ENCODE peak calls at places on chromosome 19, in five cellular contexts. One of them, this sample, is unnamed.
A peak's percentile ranks its signal among the peaks of the same experiment; 100 is the strongest.

GRCh38 chr19:662207-662961 is 630 bp downstream of the RNF126 start:
- DNase-seq in A549: peak; percentile 46
- DNase-seq in SK-N-SH: peak; percentile 74
- DNase-seq in K562: peak; percentile 60
- DNase-seq in GM12878: no peak
- DNase-seq in this sample: peak; percentile 38

GRCh38 chr19:46328079-46328478 is 18.8 kb upstream of the PPP5C start:
- DNase-seq in A549: no peak
- DNase-seq in SK-N-SH: no peak
- DNase-seq in K562: no peak
- DNase-seq in GM12878: no peak
- DNase-seq in this sample: no peak

GRCh38 chr19:7489609-7490044 is 792 bp upstream of the PEX11G start:
- DNase-seq in A549: no peak
- DNase-seq in SK-N-SH: no peak
- DNase-seq in K562: no peak
- DNase-seq in GM12878: no peak
- DNase-seq in this sample: no peak

GRCh38 chr19:8065489-8066261 is 13.1 kb downstream of the CCL25 start:
- DNase-seq in A549: no peak
- DNase-seq in SK-N-SH: peak; percentile 15
- DNase-seq in K562: no peak
- DNase-seq in GM12878: no peak
- DNase-seq in this sample: no peak

GRCh38 chr19:18603255-18603957 is 3.2 kb downstream of the CRLF1 start:
- DNase-seq in A549: peak; percentile 38
- DNase-seq in SK-N-SH: peak; percentile 78
- DNase-seq in K562: peak; percentile 55
- DNase-seq in GM12878: no peak
- DNase-seq in this sample: no peak

GRCh38 chr19:51070334-51070886 is 5.5 kb upstream of the KLK13 start:
- DNase-seq in A549: no peak
- DNase-seq in SK-N-SH: no peak
- DNase-seq in K562: no peak
- DNase-seq in GM12878: no peak
- DNase-seq in this sample: no peak

GRCh38 chr19:7223429-7223828 is 70.8 kb downstream of the INSR start:
- DNase-seq in A549: no peak
- DNase-seq in SK-N-SH: no peak
- DNase-seq in K562: no peak
- DNase-seq in GM12878: no peak
- DNase-seq in this sample: no peak

GRCh38 chr19:10431943-10432735 is 11.8 kb downstream of the PDE4A start:
- DNase-seq in A549: no peak
- DNase-seq in SK-N-SH: peak; percentile 68
- DNase-seq in K562: peak; percentile 87
- DNase-seq in GM12878: no peak
- DNase-seq in this sample: no peak

GRCh38 chr19:40762754-40763153 is 11.8 kb downstream of the SNRPA start:
- DNase-seq in A549: no peak
- DNase-seq in SK-N-SH: no peak
- DNase-seq in K562: no peak
- DNase-seq in GM12878: no peak
- DNase-seq in this sample: no peak

GRCh38 chr19:49690656-49691242 is at the start of gene CPT1C:
- DNase-seq in A549: no peak
- DNase-seq in SK-N-SH: peak; percentile 96
- DNase-seq in K562: no peak
- DNase-seq in GM12878: no peak
- DNase-seq in this sample: peak; percentile 79

GRCh38 chr19:52941941-52942370 is 18.7 kb upstream of the ZNF888 start:
- DNase-seq in A549: no peak
- DNase-seq in SK-N-SH: peak; percentile 25
- DNase-seq in K562: peak; percentile 23
- DNase-seq in GM12878: no peak
- DNase-seq in this sample: peak; percentile 20

GRCh38 chr19:44968670-44969069 is 13.5 kb downstream of the CLPTM1 start:
- DNase-seq in A549: no peak
- DNase-seq in SK-N-SH: no peak
- DNase-seq in K562: no peak
- DNase-seq in GM12878: no peak
- DNase-seq in this sample: no peak

GRCh38 chr19:34832581-34833112 is 59.6 kb upstream of the ZNF599 start:
- DNase-seq in A549: no peak
- DNase-seq in SK-N-SH: no peak
- DNase-seq in K562: no peak
- DNase-seq in GM12878: no peak
- DNase-seq in this sample: no peak

GRCh38 chr19:54341295-54341694 is 2.3 kb upstream of the LILRA4 start:
- DNase-seq in A549: no peak
- DNase-seq in SK-N-SH: no peak
- DNase-seq in K562: no peak
- DNase-seq in GM12878: no peak
- DNase-seq in this sample: no peak

GRCh38 chr19:14476663-14477401 is 1.7 kb upstream of the PTGER1 start:
- DNase-seq in A549: peak; percentile 73
- DNase-seq in SK-N-SH: peak; percentile 36
- DNase-seq in K562: peak; percentile 66
- DNase-seq in GM12878: no peak
- DNase-seq in this sample: peak; percentile 88

GRCh38 chr19:932647-933552 is 7.1 kb downstream of the ARID3A start:
- DNase-seq in A549: peak; percentile 37
- DNase-seq in SK-N-SH: peak; percentile 94
- DNase-seq in K562: no peak
- DNase-seq in GM12878: no peak
- DNase-seq in this sample: peak; percentile 94

GRCh38 chr19:46466536-46467199 is 4.7 kb downstream of the PNMA8A start:
- DNase-seq in A549: no peak
- DNase-seq in SK-N-SH: no peak
- DNase-seq in K562: no peak
- DNase-seq in GM12878: peak; percentile 55
- DNase-seq in this sample: peak; percentile 92

GRCh38 chr19:17445526-17446165 is 2.8 kb downstream of the TMEM221 start:
- DNase-seq in A549: no peak
- DNase-seq in SK-N-SH: no peak
- DNase-seq in K562: no peak
- DNase-seq in GM12878: no peak
- DNase-seq in this sample: no peak

GRCh38 chr19:2770055-2771013 is 12.7 kb downstream of the SGTA start:
- DNase-seq in A549: no peak
- DNase-seq in SK-N-SH: no peak
- DNase-seq in K562: no peak
- DNase-seq in GM12878: no peak
- DNase-seq in this sample: peak; percentile 47

DNA sequence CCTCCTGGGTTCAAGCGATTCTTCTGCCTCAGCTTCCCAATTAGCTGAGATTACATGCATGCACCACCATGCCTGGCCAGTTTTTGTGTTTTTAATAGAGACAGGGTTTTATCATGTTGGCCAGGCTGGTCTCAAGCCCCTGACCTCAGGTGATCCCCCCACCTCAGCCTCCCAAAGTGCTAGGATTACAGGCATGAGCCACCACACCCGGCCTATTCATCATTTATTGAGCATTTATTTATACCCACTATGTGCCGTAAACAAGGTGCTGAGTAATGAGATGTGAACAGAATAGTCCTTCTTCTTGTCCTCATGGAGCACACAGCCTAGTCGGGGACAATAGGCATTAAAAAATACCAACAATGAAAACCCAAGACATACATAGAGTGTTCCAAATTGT is 25.6 kb downstream of the ACTN4 start:
- DNase-seq in A549: no peak
- DNase-seq in SK-N-SH: no peak
- DNase-seq in K562: no peak
- DNase-seq in GM12878: no peak
- DNase-seq in this sample: no peak
- H3K4me1 ChIP-seq in A549: peaks cover 90% of the 10 kb centered on the region
- H3K4me1 ChIP-seq in SK-N-SH: peaks cover 39% of the 10 kb centered on the region
- H3K4me1 ChIP-seq in K562: peaks cover 75% of the 10 kb centered on the region
- H3K4me1 ChIP-seq in GM12878: peaks cover 51% of the 10 kb centered on the region
- H3K4me1 ChIP-seq in this sample: peaks cover 61% of the 10 kb centered on the region

GRCh38 chr19:4241824-4242430 is 5.0 kb upstream of the YJU2 start:
- DNase-seq in A549: no peak
- DNase-seq in SK-N-SH: no peak
- DNase-seq in K562: no peak
- DNase-seq in GM12878: no peak
- DNase-seq in this sample: no peak
- TF ChIP-seq RCOR1 in A549: no peak
- TF ChIP-seq RCOR1 in SK-N-SH: no peak
- TF ChIP-seq RCOR1 in K562: no peak
- TF ChIP-seq RCOR1 in GM12878: no peak
- TF ChIP-seq RCOR1 in this sample: no peak

GRCh38 chr19:13169769-13170168 is 19.6 kb downstream of the IER2 start:
- DNase-seq in A549: peak; percentile 89
- DNase-seq in SK-N-SH: no peak
- DNase-seq in K562: peak; percentile 39
- DNase-seq in GM12878: no peak
- DNase-seq in this sample: peak; percentile 65
- H3K4me1 ChIP-seq in A549: peaks cover 79% of the 10 kb centered on the region
- H3K4me1 ChIP-seq in SK-N-SH: peaks cover 51% of the 10 kb centered on the region
- H3K4me1 ChIP-seq in K562: peaks cover 24% of the 10 kb centered on the region
- H3K4me1 ChIP-seq in GM12878: peaks cover 37% of the 10 kb centered on the region
- H3K4me1 ChIP-seq in this sample: peaks cover 25% of the 10 kb centered on the region

GRCh38 chr19:47725759-47726401 is 12.7 kb downstream of the EHD2 start:
- DNase-seq in A549: peak; percentile 53
- DNase-seq in SK-N-SH: no peak
- DNase-seq in K562: no peak
- DNase-seq in GM12878: no peak
- DNase-seq in this sample: no peak

GRCh38 chr19:47720669-47721068 is 7.4 kb downstream of the EHD2 start:
- DNase-seq in A549: no peak
- DNase-seq in SK-N-SH: no peak
- DNase-seq in K562: no peak
- DNase-seq in GM12878: no peak
- DNase-seq in this sample: no peak

GRCh38 chr19:47719047-47719885 is 6.0 kb downstream of the EHD2 start:
- DNase-seq in A549: peak; percentile 91
- DNase-seq in SK-N-SH: peak; percentile 95
- DNase-seq in K562: no peak
- DNase-seq in GM12878: no peak
- DNase-seq in this sample: peak; percentile 99

GRCh38 chr19:47726467-47726866 is 13.2 kb downstream of the EHD2 start:
- DNase-seq in A549: no peak
- DNase-seq in SK-N-SH: no peak
- DNase-seq in K562: no peak
- DNase-seq in GM12878: no peak
- DNase-seq in this sample: peak; percentile 76

GRCh38 chr19:47723573-47723923 is 10.3 kb downstream of the EHD2 start:
- DNase-seq in A549: peak; percentile 92
- DNase-seq in SK-N-SH: no peak
- DNase-seq in K562: no peak
- DNase-seq in GM12878: no peak
- DNase-seq in this sample: peak; percentile 95
- TF ChIP-seq RCOR1 in A549: no peak
- TF ChIP-seq RCOR1 in SK-N-SH: no peak
- TF ChIP-seq RCOR1 in K562: peak; percentile 23
- TF ChIP-seq RCOR1 in GM12878: no peak
- TF ChIP-seq RCOR1 in this sample: no peak

GRCh38 chr19:21147540-21147939 is 5.7 kb downstream of the ZNF431 start:
- DNase-seq in A549: no peak
- DNase-seq in SK-N-SH: no peak
- DNase-seq in K562: no peak
- DNase-seq in GM12878: no peak
- DNase-seq in this sample: no peak
- H3K4me1 ChIP-seq in A549: no peaks in the 10 kb centered on the region
- H3K4me1 ChIP-seq in SK-N-SH: no peaks in the 10 kb centered on the region
- H3K4me1 ChIP-seq in K562: peaks cover 10% of the 10 kb centered on the region
- H3K4me1 ChIP-seq in GM12878: no peaks in the 10 kb centered on the region
- H3K4me1 ChIP-seq in this sample: no peaks in the 10 kb centered on the region

GRCh38 chr19:33804021-33804799 is 7.5 kb downstream of the KCTD15 start:
- DNase-seq in A549: peak; percentile 99
- DNase-seq in SK-N-SH: no peak
- DNase-seq in K562: no peak
- DNase-seq in GM12878: no peak
- DNase-seq in this sample: peak; percentile 83
- TF ChIP-seq RCOR1 in A549: no peak
- TF ChIP-seq RCOR1 in SK-N-SH: no peak
- TF ChIP-seq RCOR1 in K562: no peak
- TF ChIP-seq RCOR1 in GM12878: no peak
- TF ChIP-seq RCOR1 in this sample: no peak

DNA sequence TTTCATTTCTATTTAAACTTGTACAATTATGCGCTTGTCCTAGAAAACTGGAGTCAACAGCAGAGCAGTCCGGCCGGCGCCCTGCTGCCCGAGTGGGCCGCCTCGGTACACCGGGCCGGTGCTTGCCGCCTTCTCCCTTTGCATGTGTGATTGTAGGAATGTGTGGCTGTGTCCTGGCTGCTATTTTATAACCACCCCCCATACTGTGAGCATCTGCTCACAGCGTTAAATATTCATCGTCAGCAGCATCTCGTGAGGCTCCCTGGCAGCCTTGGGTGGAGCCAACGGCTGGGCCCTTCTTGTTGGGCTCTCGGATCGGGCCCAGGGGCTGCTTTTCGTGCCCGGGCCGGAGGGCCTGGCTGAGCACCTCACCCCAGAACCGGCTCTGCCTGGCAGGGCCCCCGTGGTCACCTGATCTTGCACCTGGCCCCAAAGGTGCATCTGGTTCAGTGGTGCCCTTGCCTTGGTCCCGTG is 10.6 kb downstream of the PIAS4 start:
- DNase-seq in A549: no peak
- DNase-seq in SK-N-SH: no peak
- DNase-seq in K562: no peak
- DNase-seq in GM12878: no peak
- DNase-seq in this sample: no peak
- H3K4me1 ChIP-seq in A549: no peaks in the 10 kb centered on the region
- H3K4me1 ChIP-seq in SK-N-SH: no peaks in the 10 kb centered on the region
- H3K4me1 ChIP-seq in K562: no peaks in the 10 kb centered on the region
- H3K4me1 ChIP-seq in GM12878: no peaks in the 10 kb centered on the region
- H3K4me1 ChIP-seq in this sample: no peaks in the 10 kb centered on the region

This sample was measured in IMR-90.